ENCODE peak calls at places on chromosomes 2 and 18, in five cellular contexts. B, H, U, I and Q are unnamed samples.

GRCh38 chr18:20966795-20967194 is 144.8 kb downstream of the ROCK1 start:
- DNase-seq in U (no peak), I (no peak), B (no peak), H (no peak), Q (no peak)

GRCh38 chr2:20439503-20439902 is 7.4 kb upstream of the RHOB start:
- DNase-seq in B (no peak), H (no peak), I (peak), U (no peak), Q (no peak)

GRCh38 chr2:160445673-160446072 is 47.9 kb downstream of the RBMS1 start:
- DNase-seq in H (no peak), U (no peak), B (no peak), I (no peak), Q (no peak)

GRCh38 chr2:230809677-230810251 is 55.0 kb upstream of the ITM2C start:
- DNase-seq in U (no peak), I (no peak), B (no peak), H (no peak), Q (no peak)

GRCh38 chr18:77234504-77235365 is 14.9 kb upstream of the GALR1 start:
- DNase-seq in B (no peak), I (no peak), H (no peak), U (no peak), Q (no peak)

GRCh38 chr2:74708883-74709282 is 54.8 kb downstream of the SEMA4F start:
- DNase-seq in B (no peak), I (peak), U (peak), H (no peak), Q (no peak)

GRCh38 chr2:171248205-171248662 is 87.5 kb upstream of the TLK1 start:
- DNase-seq in I (peak), H (no peak), B (no peak), U (no peak), Q (no peak)

GRCh38 chr2:72934683-72935610 is 17.6 kb downstream of the EMX1 start:
- DNase-seq in H (no peak), U (no peak), I (peak), B (peak), Q (no peak)

GRCh38 chr2:180872256-180872655 is 108.1 kb upstream of the UBE2E3 start:
- DNase-seq in B (no peak), I (no peak), H (no peak), U (peak), Q (no peak)

GRCh38 chr18:33802955-33803354 is 224.9 kb downstream of the ASXL3 start:
- DNase-seq in U (no peak), H (no peak), B (no peak), I (no peak), Q (no peak)